ENCODE peak calls at places on chromosomes 6 and 20, in four cellular contexts. L is IMR-90, X is lower leg skin, T is Peyer's patch. D is an unnamed sample.

GRCh38 chr6:74574794-74575193 is 631.1 kb downstream of the COL12A1 start:
- DNase-seq in X (no peak), T (no peak), L (peak; percentile 58), D (peak; percentile 2)

GRCh38 chr6:56742122-56742791 is 99.6 kb upstream of the DST start:
- DNase-seq in T (no peak), X (no peak), L (peak; percentile 43), D (no peak)

GRCh38 chr6:117075218-117075617 is 190.1 kb upstream of the VGLL2 start:
- DNase-seq in T (no peak), X (no peak), L (no peak), D (no peak)

GRCh38 chr6:81575446-81575845 is 177.0 kb downstream of the TENT5A start:
- DNase-seq in X (no peak), T (no peak), L (peak; percentile 46), D (no peak)

GRCh38 chr20:33686008-33686983 is at the start of gene E2F1:
- DNase-seq in T (peak; percentile 93), L (peak; percentile 84), X (peak; percentile 93), D (peak; percentile 97)

GRCh38 chr6:42279966-42280629 is 62.4 kb upstream of the MRPS10 start:
- DNase-seq in L (peak; percentile 59), X (no peak), T (no peak), D (no peak)

GRCh38 chr6:63793727-63794126 is 158.1 kb downstream of the PHF3 start:
- DNase-seq in L (no peak), X (no peak), T (no peak), D (no peak)

GRCh38 chr6:107083921-107084320 is 31.4 kb downstream of the BEND3 start:
- DNase-seq in X (no peak), T (no peak), L (no peak), D (no peak)

GRCh38 chr20:20241966-20242365 is 125.9 kb upstream of the INSM1 start:
- DNase-seq in X (no peak), T (no peak), L (no peak), D (no peak)

GRCh38 chr6:157281570-157281969 is 41.7 kb downstream of the TMEM242 start:
- DNase-seq in X (no peak), L (no peak), T (no peak), D (peak; percentile 70)

GRCh38 chr6:34172961-34173775 is 27.3 kb upstream of the GRM4 start:
- DNase-seq in X (no peak), L (no peak), T (peak; percentile 9), D (no peak)

GRCh38 chr6:143642403-143642802 is 35.4 kb upstream of the PHACTR2 start:
- DNase-seq in X (no peak), L (no peak), T (no peak), D (no peak)

GRCh38 chr6:136790411-136791295 is 1.6 kb downstream of the MAP3K5 start:
- DNase-seq in T (no peak), L (no peak), X (no peak), D (peak; percentile 7)

GRCh38 chr6:30691208-30691872 is 556 bp upstream of the NRM start:
- DNase-seq in T (no peak), X (no peak), L (no peak), D (no peak)

GRCh38 chr6:149268768-149269167 is 48.7 kb upstream of the TAB2 start:
- DNase-seq in T (no peak), X (no peak), L (peak; percentile 51), D (no peak)

GRCh38 chr20:62405108-62405980 is 1.7 kb downstream of the CABLES2 start:
- DNase-seq in T (no peak), X (no peak), L (peak; percentile 70), D (peak; percentile 43)

DNA sequence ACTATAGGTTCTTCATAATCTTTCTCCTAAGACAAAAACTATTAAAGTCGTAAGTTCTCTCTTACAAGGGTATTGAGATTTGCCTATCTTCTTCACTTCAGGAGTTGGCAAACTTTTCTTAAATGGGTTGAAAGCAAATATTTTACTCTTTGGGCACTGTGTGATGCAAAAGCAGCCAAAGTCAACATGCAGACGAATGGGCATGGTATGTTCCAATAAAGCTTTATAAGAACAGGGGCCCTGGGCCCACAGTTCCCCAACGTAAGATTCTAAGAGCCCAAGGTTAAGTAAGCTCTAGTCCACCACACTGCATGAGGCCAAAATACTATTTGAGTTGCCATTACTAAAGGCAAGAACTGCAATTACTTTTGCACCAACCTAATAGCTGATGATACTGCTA is 11.5 kb downstream of the CD164 start:
- DNase-seq in T (no peak), X (no peak), L (no peak), D (no peak)
- TF ChIP-seq POLR2A in T (no peak), X (no peak), L (no peak), D (peak; percentile 15)

GRCh38 chr6:38639498-38640215 is at the start of gene BTBD9:
- DNase-seq in L (peak; percentile 83), T (peak; percentile 80), X (peak; percentile 69), D (peak; percentile 86)
- TF ChIP-seq POLR2A in L (peak; percentile 63), T (peak; percentile 61), X (no peak), D (peak; percentile 34)

DNA sequence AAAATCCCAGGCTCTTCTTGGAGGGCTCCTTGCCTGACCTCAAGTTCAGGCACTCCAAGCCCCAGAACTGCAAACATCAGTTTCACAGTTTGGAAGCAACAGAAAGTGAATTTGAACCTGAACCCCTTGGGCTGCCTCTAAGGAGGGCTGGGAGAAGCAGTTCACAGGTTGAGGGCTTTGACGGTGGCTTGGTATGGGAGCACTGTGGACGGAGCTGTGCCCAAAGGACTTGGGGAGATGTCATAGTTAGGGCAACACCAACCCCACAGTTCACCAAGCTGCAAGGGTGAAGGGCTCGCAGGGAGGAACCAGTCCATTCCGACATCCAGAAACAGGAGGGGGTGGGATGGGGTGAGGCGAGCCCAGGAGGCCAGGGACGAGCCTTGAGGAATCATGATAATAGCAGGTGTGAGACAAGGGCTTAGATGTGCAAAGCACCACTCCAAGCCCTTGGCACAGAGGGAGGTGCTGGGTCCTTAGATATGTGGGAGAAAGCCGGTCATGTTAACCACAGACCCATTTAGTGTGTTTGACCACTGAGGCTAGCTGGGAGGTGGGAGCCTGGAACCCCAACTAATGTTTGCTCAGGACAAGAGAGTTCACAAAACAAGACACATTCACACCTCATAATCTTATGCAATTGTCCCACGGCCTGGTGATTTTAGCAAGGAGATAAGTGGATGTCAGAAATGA is 4.3 kb downstream of the CEBPB start:
- DNase-seq in T (no peak), L (no peak), X (no peak), D (peak; percentile 68)
- TF ChIP-seq POLR2A in T (peak; percentile 18), L (peak; percentile 90), X (no peak), D (no peak)

GRCh38 chr20:1119128-1119505 is 715 bp downstream of the PSMF1 start:
- DNase-seq in X (no peak), T (no peak), L (no peak), D (peak; percentile 36)

GRCh38 chr20:1118004-1118335 is 432 bp upstream of the PSMF1 start:
- DNase-seq in X (no peak), L (no peak), T (no peak), D (no peak)

GRCh38 chr20:1121439-1121838 is 3.0 kb downstream of the PSMF1 start:
- DNase-seq in L (no peak), T (no peak), X (no peak), D (peak; percentile 86)

GRCh38 chr20:1119524-1119923 is 1.1 kb downstream of the PSMF1 start:
- DNase-seq in X (no peak), T (no peak), L (no peak), D (no peak)

DNA sequence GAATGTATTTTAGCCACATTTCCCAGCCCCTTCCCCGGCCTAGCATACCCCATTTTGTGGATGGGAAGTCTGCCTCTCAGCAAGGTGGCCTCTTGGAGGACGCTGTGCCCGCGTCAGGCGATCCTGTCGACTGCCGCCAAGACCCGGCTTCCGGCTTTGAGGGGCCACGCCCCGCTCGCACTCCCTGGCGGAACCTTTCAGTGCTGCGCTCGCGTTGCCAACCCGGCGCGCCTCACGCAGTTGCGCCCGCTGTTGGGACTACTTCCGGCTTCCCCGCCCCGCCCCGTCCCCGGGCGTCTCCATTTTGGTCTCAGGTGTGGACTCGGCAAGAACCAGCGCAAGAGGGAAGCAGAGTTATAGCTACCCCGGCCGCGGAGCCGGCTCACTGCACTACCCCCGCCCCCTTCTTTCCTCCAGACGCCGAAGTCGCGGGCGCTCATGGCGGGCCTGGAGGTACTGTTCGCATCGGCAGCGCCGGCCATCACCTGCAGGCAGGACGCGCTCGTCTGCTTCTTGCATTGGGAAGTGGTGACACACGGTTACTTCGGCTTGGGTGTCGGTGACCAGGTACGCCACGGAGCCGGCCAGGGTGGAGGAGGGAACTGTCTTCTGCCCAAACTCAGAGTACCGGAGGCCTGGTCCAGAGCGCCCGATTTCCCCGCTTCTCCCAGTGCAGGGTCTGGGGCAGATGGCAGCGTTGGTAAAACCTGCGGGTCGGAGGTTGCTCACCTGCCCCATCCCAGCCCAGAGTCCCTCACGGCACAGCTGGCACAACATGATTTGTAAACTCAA is at the start of gene PSMF1:
- DNase-seq in X (peak; percentile 93), L (peak; percentile 86), T (peak; percentile 92), D (peak; percentile 98)
- TF ChIP-seq POLR2A in X (no peak), L (peak; percentile 56), T (peak; percentile 67), D (peak; percentile 94)